ENCODE peak calls at places on chromosomes 16 and 17, in ten cellular contexts. X is spleen; W is CD8-positive, alpha-beta T cell; O is H1; T is GM23248; M is naive thymus-derived CD4-positive, alpha-beta T cell; P is tibial artery; E is tibial nerve; K is CD4-positive, CD25-positive, alpha-beta regulatory T cell; N is fibroblast of lung. L is an unnamed sample. For H3K4me1 and H3K36me3, the result is how much of the 10 kb centered on the place peaks cover.

GRCh38 chr17:26731005-26731921 is 562.7 kb upstream of the WSB1 start:
- DNase-seq in X (peak), W (no peak), O (no peak), T (peak), M (no peak), P (no peak), E (no peak), K (no peak), N (peak), L (no peak)

GRCh38 chr16:48300391-48300856 is 53.1 kb upstream of the ABCC11 start:
- DNase-seq in X (no peak), W (no peak), O (no peak), T (peak), M (no peak), P (no peak), E (peak), K (no peak), N (peak), L (peak)

GRCh38 chr17:74840989-74841666 is 18.6 kb downstream of the GRIN2C start:
- DNase-seq in X (no peak), W (no peak), O (no peak), T (peak), M (no peak), P (peak), E (peak), K (no peak), N (peak), L (no peak)

GRCh38 chr17:39225974-39226683 is 384 bp upstream of the STAC2 start:
- DNase-seq in X (no peak), W (peak), O (peak), T (peak), M (no peak), P (peak), E (peak), K (peak), N (peak), L (peak)

GRCh38 chr17:55140751-55141150 is 124.0 kb upstream of the HLF start:
- DNase-seq in X (no peak), W (no peak), O (no peak), T (no peak), M (no peak), P (no peak), E (no peak), K (no peak), N (no peak), L (no peak)

GRCh38 chr16:8493885-8494487 is 96.3 kb downstream of the TMEM114 start:
- DNase-seq in X (no peak), W (no peak), O (peak), T (no peak), M (no peak), P (no peak), E (no peak), K (no peak), N (no peak), L (no peak)

GRCh38 chr16:11572301-11572995 is 14.3 kb downstream of the LITAF start:
- DNase-seq in X (peak), W (peak), O (no peak), T (no peak), M (peak), P (peak), E (no peak), K (peak), N (no peak), L (no peak)

GRCh38 chr17:37752482-37752881 is 7.6 kb upstream of the HNF1B start:
- DNase-seq in X (no peak), W (no peak), O (no peak), T (peak), M (no peak), P (no peak), E (no peak), K (no peak), N (peak), L (no peak)

GRCh38 chr17:27315322-27315721 is 21.4 kb downstream of the WSB1 start:
- DNase-seq in X (no peak), W (no peak), O (no peak), T (peak), M (no peak), P (peak), E (peak), K (no peak), N (peak), L (no peak)

GRCh38 chr17:15448580-15448956 is 18.9 kb downstream of the CDRT4 start:
- DNase-seq in X (no peak), W (no peak), O (no peak), T (no peak), M (no peak), P (no peak), E (no peak), K (no peak), N (no peak), L (no peak)

GRCh38 chr17:33667052-33667509 is 374.0 kb upstream of the ASIC2 start:
- DNase-seq in X (no peak), W (no peak), O (no peak), T (no peak), M (no peak), P (no peak), E (no peak), K (no peak), N (no peak), L (no peak)

GRCh38 chr17:50556803-50557202 is 3.7 kb upstream of the CACNA1G start:
- DNase-seq in X (no peak), W (no peak), O (no peak), T (no peak), M (no peak), P (no peak), E (no peak), K (no peak), N (no peak), L (no peak)

GRCh38 chr17:38654411-38655398 is 20.1 kb downstream of the EPOP start:
- DNase-seq in X (peak), W (no peak), O (no peak), T (no peak), M (no peak), P (peak), E (no peak), K (no peak), N (no peak), L (no peak)

GRCh38 chr17:2215616-2216364 is 87.8 kb downstream of the SMG6 start:
- DNase-seq in X (peak), W (peak), O (peak), T (peak), M (peak), P (no peak), E (peak), K (peak), N (peak), L (no peak)

GRCh38 chr16:50279142-50279865 is 13.0 kb downstream of the ADCY7 start:
- DNase-seq in X (peak), W (no peak), O (no peak), T (no peak), M (no peak), P (peak), E (peak), K (no peak), N (no peak), L (no peak)

GRCh38 chr17:48761114-48761513 is 32.6 kb upstream of the HOXB13 start:
- DNase-seq in X (no peak), W (no peak), O (no peak), T (no peak), M (no peak), P (peak), E (no peak), K (no peak), N (no peak), L (no peak)

GRCh38 chr16:77541131-77541530 is 106.3 kb upstream of the ADAMTS18 start:
- DNase-seq in X (no peak), W (no peak), O (no peak), T (no peak), M (no peak), P (no peak), E (no peak), K (no peak), N (no peak), L (no peak)

GRCh38 chr17:37212184-37212583 is 163.6 kb upstream of the C17orf78 start:
- DNase-seq in X (no peak), W (no peak), O (no peak), T (peak), M (no peak), P (no peak), E (no peak), K (no peak), N (no peak), L (no peak)

GRCh38 chr16:68298907-68299515 is 11.7 kb downstream of the SLC7A6OS start:
- DNase-seq in X (no peak), W (no peak), O (no peak), T (peak), M (no peak), P (peak), E (no peak), K (no peak), N (peak), L (no peak)

GRCh38 chr16:30965436-30965835 is 7.9 kb downstream of the SETD1A start:
- DNase-seq in X (no peak), W (no peak), O (no peak), T (no peak), M (no peak), P (no peak), E (no peak), K (no peak), N (no peak), L (no peak)

GRCh38 chr17:58484600-58484999 is 3.6 kb downstream of the HSF5 start:
- DNase-seq in X (no peak), W (no peak), O (no peak), T (no peak), M (no peak), P (no peak), E (no peak), K (no peak), N (no peak), L (no peak)

GRCh38 chr16:29745853-29746345 is at the start of gene C16orf54:
- DNase-seq in X (peak), W (peak), O (peak), T (no peak), M (peak), P (peak), E (peak), K (peak), N (no peak), L (no peak)

GRCh38 chr17:15384142-15384803 is 42.9 kb upstream of the TEKT3 start:
- DNase-seq in X (no peak), W (no peak), O (no peak), T (peak), M (no peak), P (peak), E (peak), K (no peak), N (no peak), L (no peak)

GRCh38 chr17:72754513-72754912 is 338.0 kb downstream of the SLC39A11 start:
- DNase-seq in X (no peak), W (no peak), O (no peak), T (no peak), M (no peak), P (no peak), E (no peak), K (no peak), N (peak), L (no peak)

GRCh38 chr16:12239953-12240485 is 263.5 kb downstream of the SNX29 start:
- DNase-seq in X (no peak), W (no peak), O (no peak), T (peak), M (no peak), P (no peak), E (no peak), K (no peak), N (peak), L (no peak)

GRCh38 chr17:61797283-61797682 is 66.0 kb downstream of the BRIP1 start:
- DNase-seq in X (no peak), W (no peak), O (no peak), T (no peak), M (no peak), P (no peak), E (no peak), K (no peak), N (no peak), L (no peak)

GRCh38 chr16:67750466-67750865 is 31.4 kb upstream of the GFOD2 start:
- DNase-seq in X (no peak), W (no peak), O (no peak), T (no peak), M (no peak), P (no peak), E (no peak), K (no peak), N (no peak), L (no peak)

GRCh38 chr16:85759136-85759535 is 8.2 kb upstream of the C16orf74 start:
- DNase-seq in X (peak), W (no peak), O (no peak), T (no peak), M (no peak), P (no peak), E (no peak), K (no peak), N (no peak), L (no peak)

GRCh38 chr16:66923247-66923851 is 2.0 kb downstream of the RRAD start:
- DNase-seq in X (no peak), W (no peak), O (no peak), T (no peak), M (no peak), P (peak), E (no peak), K (no peak), N (peak), L (no peak)

GRCh38 chr16:19432429-19432828 is 14.7 kb downstream of the TMC5 start:
- DNase-seq in X (no peak), W (no peak), O (no peak), T (no peak), M (no peak), P (no peak), E (no peak), K (no peak), N (no peak), L (no peak)

GRCh38 chr16:5143761-5144620 is 46.4 kb upstream of the EEF2KMT start:
- DNase-seq in X (no peak), W (no peak), O (no peak), T (no peak), M (no peak), P (no peak), E (no peak), K (no peak), N (no peak), L (no peak)

GRCh38 chr17:48470388-48471034 is 40.5 kb upstream of the SKAP1 start:
- DNase-seq in X (no peak), W (no peak), O (no peak), T (peak), M (no peak), P (no peak), E (no peak), K (no peak), N (peak), L (no peak)

GRCh38 chr17:32320847-32321246 is 21.1 kb downstream of the C17orf75 start:
- DNase-seq in X (peak), W (no peak), O (no peak), T (no peak), M (no peak), P (no peak), E (no peak), K (no peak), N (no peak), L (no peak)

GRCh38 chr17:32327911-32328310 is 14.1 kb downstream of the C17orf75 start:
- DNase-seq in X (no peak), W (no peak), O (no peak), T (no peak), M (no peak), P (no peak), E (no peak), K (no peak), N (no peak), L (no peak)

GRCh38 chr17:32319548-32319905 is 22.4 kb downstream of the C17orf75 start:
- DNase-seq in X (peak), W (peak), O (peak), T (peak), M (peak), P (peak), E (peak), K (peak), N (peak), L (peak)

GRCh38 chr17:32323046-32323445 is 18.9 kb downstream of the C17orf75 start:
- DNase-seq in X (peak), W (no peak), O (no peak), T (no peak), M (no peak), P (no peak), E (no peak), K (no peak), N (no peak), L (no peak)

GRCh38 chr17:32323784-32324590 is 18.0 kb downstream of the C17orf75 start:
- DNase-seq in X (peak), W (no peak), O (no peak), T (peak), M (no peak), P (no peak), E (no peak), K (no peak), N (peak), L (no peak)
- H3K4me3 ChIP-seq in X (peak), W (peak), O (no peak), T (peak), M (no peak), P (no peak), E (peak), K (no peak), N (peak), L (no peak)

GRCh38 chr17:4229627-4230026 is 34.2 kb downstream of the ANKFY1 start:
- DNase-seq in X (no peak), W (no peak), O (no peak), T (peak), M (no peak), P (peak), E (peak), K (no peak), N (peak), L (no peak)
- H3K4me1 ChIP-seq in X (under half), W (under half), O (under half), T (half or more), M (under half), P (under half), E (under half), K (under half), N (under half), L (under half)

GRCh38 chr17:78174870-78175642 is 6.7 kb downstream of the SYNGR2 start:
- DNase-seq in X (no peak), W (no peak), O (peak), T (no peak), M (no peak), P (no peak), E (no peak), K (no peak), N (no peak), L (no peak)
- H3K36me3 ChIP-seq in X (under half), W (under half), O (under half), T (under half), M (under half), P (under half), E (under half), K (under half), N (under half), L (half or more)

DNA sequence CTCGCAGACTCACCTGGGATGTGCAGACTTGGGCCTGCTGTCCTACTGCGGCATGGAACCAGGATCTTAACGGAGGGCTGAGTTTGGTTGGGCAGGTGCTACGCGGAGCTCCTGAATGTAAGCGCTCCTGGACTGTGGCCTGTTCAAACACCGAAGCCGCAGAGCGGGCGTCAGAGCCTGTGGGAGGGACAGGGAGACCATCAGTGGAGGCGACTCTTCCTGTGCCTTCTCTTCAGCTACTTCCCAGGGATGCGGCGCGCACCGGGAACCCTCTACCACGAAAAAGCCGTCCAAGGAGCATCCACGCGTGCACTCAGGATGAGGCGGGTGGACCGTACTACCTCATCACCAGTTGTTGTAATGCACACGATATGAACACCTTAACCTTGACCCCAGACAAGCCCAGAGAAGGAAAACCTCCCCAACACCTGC is 2.0 kb downstream of the USP36 start:
- DNase-seq in X (peak), W (no peak), O (no peak), T (no peak), M (no peak), P (no peak), E (no peak), K (no peak), N (no peak), L (no peak)
- H3K4me3 ChIP-seq in X (no peak), W (peak), O (no peak), T (peak), M (peak), P (no peak), E (peak), K (peak), N (peak), L (peak)

GRCh38 chr17:17820046-17820445 is 16.7 kb downstream of the SREBF1 start:
- DNase-seq in X (no peak), W (no peak), O (no peak), T (no peak), M (no peak), P (no peak), E (no peak), K (no peak), N (no peak), L (no peak)
- H3K4me1 ChIP-seq in X (under half), W (half or more), O (under half), T (under half), M (under half), P (under half), E (half or more), K (under half), N (half or more), L (under half)

GRCh38 chr16:21167929-21168602 is 9.6 kb downstream of the LDAF1 start:
- DNase-seq in X (no peak), W (no peak), O (no peak), T (no peak), M (no peak), P (no peak), E (no peak), K (no peak), N (no peak), L (no peak)

GRCh38 chr16:21167360-21167759 is 8.9 kb downstream of the LDAF1 start:
- DNase-seq in X (no peak), W (no peak), O (no peak), T (peak), M (no peak), P (no peak), E (no peak), K (no peak), N (peak), L (no peak)

GRCh38 chr16:21169249-21169981 is 10.9 kb downstream of the LDAF1 start:
- DNase-seq in X (no peak), W (no peak), O (no peak), T (peak), M (no peak), P (no peak), E (no peak), K (no peak), N (peak), L (no peak)

GRCh38 chr16:21175397-21175796 is 16.9 kb downstream of the LDAF1 start:
- DNase-seq in X (no peak), W (no peak), O (no peak), T (no peak), M (no peak), P (no peak), E (no peak), K (no peak), N (no peak), L (no peak)

DNA sequence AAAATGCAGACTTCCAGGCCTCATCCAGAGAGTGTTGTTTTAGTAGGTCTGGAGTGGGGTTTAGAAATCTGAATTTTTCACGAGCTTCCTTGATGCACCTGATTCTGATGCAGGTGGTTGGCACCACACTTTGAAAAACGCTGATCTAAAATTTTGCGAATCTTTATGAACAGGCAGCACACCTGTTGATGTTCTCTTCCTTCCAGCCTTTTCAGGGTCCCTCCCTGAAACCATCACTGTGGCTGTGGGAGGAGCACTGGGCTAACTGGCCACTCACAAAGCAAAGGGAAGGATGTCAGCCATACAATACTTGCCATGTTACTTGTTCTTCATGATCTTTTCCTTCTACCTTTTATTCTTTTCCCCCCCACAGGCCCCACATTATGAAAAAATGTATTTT is 14.2 kb downstream of the LDAF1 start:
- DNase-seq in X (no peak), W (no peak), O (no peak), T (no peak), M (no peak), P (no peak), E (no peak), K (no peak), N (no peak), L (no peak)
- H3K36me3 ChIP-seq in X (under half), W (under half), O (half or more), T (under half), M (half or more), P (half or more), E (under half), K (under half), N (under half), L (under half)

GRCh38 chr17:82173351-82174041 is 39.1 kb downstream of the CCDC57 start:
- DNase-seq in X (no peak), W (no peak), O (peak), T (no peak), M (no peak), P (no peak), E (no peak), K (no peak), N (no peak), L (no peak)
- H3K4me3 ChIP-seq in X (no peak), W (no peak), O (no peak), T (no peak), M (no peak), P (no peak), E (no peak), K (no peak), N (no peak), L (no peak)

GRCh38 chr17:76732734-76733617 is 4.2 kb downstream of the SRSF2 start:
- DNase-seq in X (no peak), W (no peak), O (no peak), T (peak), M (no peak), P (no peak), E (no peak), K (no peak), N (peak), L (no peak)
- H3K4me1 ChIP-seq in X (half or more), W (half or more), O (under half), T (under half), M (half or more), P (under half), E (under half), K (half or more), N (under half), L (under half)

L was measured in HAP-1.